ENCODE peak calls at places on chromosomes 1 and 21, in eight cellular contexts. One of them, this sample, is unnamed.

GRCh38 chr1:57423135-57424131 is at the start of gene DAB1:
- DNase-seq in GM06990: peak; percentile 7
- DNase-seq in lower leg skin: no peak
- DNase-seq in left cardiac atrium: no peak
- DNase-seq in stimulated activated CD8-positive, alpha-beta memory T cell treated with anti-CD3 and anti-CD28 coated beads, Interleukin-4, amount 100 ng/mL, for 24 hours: no peak
- DNase-seq in stimulated activated CD4-positive, alpha-beta T cell treated with anti-CD3 and anti-CD28 coated beads, TNF-alpha, amount 100 ng/mL, for 4 hours: no peak
- DNase-seq in activated T-cell treated with anti-CD3 and anti-CD28 coated beads, Interleukin-2, amount 50 U/mL, for 72 hours: no peak
- DNase-seq in Peyer's patch: peak; percentile 46
- DNase-seq in this sample: no peak

GRCh38 chr21:35922618-35923017 is 137.7 kb downstream of the SETD4 start:
- DNase-seq in lower leg skin: no peak
- DNase-seq in GM06990: no peak
- DNase-seq in left cardiac atrium: no peak
- DNase-seq in activated T-cell treated with anti-CD3 and anti-CD28 coated beads, Interleukin-2, amount 50 U/mL, for 72 hours: no peak
- DNase-seq in stimulated activated CD8-positive, alpha-beta memory T cell treated with anti-CD3 and anti-CD28 coated beads, Interleukin-4, amount 100 ng/mL, for 24 hours: no peak
- DNase-seq in stimulated activated CD4-positive, alpha-beta T cell treated with anti-CD3 and anti-CD28 coated beads, TNF-alpha, amount 100 ng/mL, for 4 hours: no peak
- DNase-seq in Peyer's patch: no peak
- DNase-seq in this sample: no peak

GRCh38 chr1:63968663-63969460 is 195.0 kb downstream of the ROR1 start:
- DNase-seq in activated T-cell treated with anti-CD3 and anti-CD28 coated beads, Interleukin-2, amount 50 U/mL, for 72 hours: no peak
- DNase-seq in lower leg skin: no peak
- DNase-seq in left cardiac atrium: peak; percentile 31
- DNase-seq in GM06990: no peak
- DNase-seq in stimulated activated CD8-positive, alpha-beta memory T cell treated with anti-CD3 and anti-CD28 coated beads, Interleukin-4, amount 100 ng/mL, for 24 hours: no peak
- DNase-seq in Peyer's patch: no peak
- DNase-seq in stimulated activated CD4-positive, alpha-beta T cell treated with anti-CD3 and anti-CD28 coated beads, TNF-alpha, amount 100 ng/mL, for 4 hours: no peak
- DNase-seq in this sample: no peak

GRCh38 chr1:24920155-24920925 is 9.7 kb downstream of the RUNX3 start:
- DNase-seq in Peyer's patch: no peak
- DNase-seq in stimulated activated CD4-positive, alpha-beta T cell treated with anti-CD3 and anti-CD28 coated beads, TNF-alpha, amount 100 ng/mL, for 4 hours: no peak
- DNase-seq in left cardiac atrium: peak; percentile 56
- DNase-seq in activated T-cell treated with anti-CD3 and anti-CD28 coated beads, Interleukin-2, amount 50 U/mL, for 72 hours: peak; percentile 70
- DNase-seq in stimulated activated CD8-positive, alpha-beta memory T cell treated with anti-CD3 and anti-CD28 coated beads, Interleukin-4, amount 100 ng/mL, for 24 hours: no peak
- DNase-seq in GM06990: no peak
- DNase-seq in lower leg skin: no peak
- DNase-seq in this sample: no peak

GRCh38 chr1:118185083-118185899 is at the start of gene SPAG17:
- DNase-seq in Peyer's patch: peak; percentile 59
- DNase-seq in stimulated activated CD4-positive, alpha-beta T cell treated with anti-CD3 and anti-CD28 coated beads, TNF-alpha, amount 100 ng/mL, for 4 hours: no peak
- DNase-seq in activated T-cell treated with anti-CD3 and anti-CD28 coated beads, Interleukin-2, amount 50 U/mL, for 72 hours: peak; percentile 2
- DNase-seq in lower leg skin: peak; percentile 85
- DNase-seq in left cardiac atrium: peak; percentile 79
- DNase-seq in stimulated activated CD8-positive, alpha-beta memory T cell treated with anti-CD3 and anti-CD28 coated beads, Interleukin-4, amount 100 ng/mL, for 24 hours: no peak
- DNase-seq in GM06990: no peak
- DNase-seq in this sample: no peak

GRCh38 chr21:42514883-42515228 is 1.2 kb downstream of the SLC37A1 start:
- DNase-seq in GM06990: no peak
- DNase-seq in stimulated activated CD4-positive, alpha-beta T cell treated with anti-CD3 and anti-CD28 coated beads, TNF-alpha, amount 100 ng/mL, for 4 hours: no peak
- DNase-seq in stimulated activated CD8-positive, alpha-beta memory T cell treated with anti-CD3 and anti-CD28 coated beads, Interleukin-4, amount 100 ng/mL, for 24 hours: no peak
- DNase-seq in Peyer's patch: no peak
- DNase-seq in left cardiac atrium: no peak
- DNase-seq in activated T-cell treated with anti-CD3 and anti-CD28 coated beads, Interleukin-2, amount 50 U/mL, for 72 hours: no peak
- DNase-seq in lower leg skin: no peak
- DNase-seq in this sample: no peak

GRCh38 chr21:42777757-42778344 is 101.5 kb downstream of the WDR4 start:
- DNase-seq in left cardiac atrium: no peak
- DNase-seq in activated T-cell treated with anti-CD3 and anti-CD28 coated beads, Interleukin-2, amount 50 U/mL, for 72 hours: no peak
- DNase-seq in stimulated activated CD8-positive, alpha-beta memory T cell treated with anti-CD3 and anti-CD28 coated beads, Interleukin-4, amount 100 ng/mL, for 24 hours: no peak
- DNase-seq in Peyer's patch: peak; percentile 51
- DNase-seq in GM06990: no peak
- DNase-seq in lower leg skin: no peak
- DNase-seq in stimulated activated CD4-positive, alpha-beta T cell treated with anti-CD3 and anti-CD28 coated beads, TNF-alpha, amount 100 ng/mL, for 4 hours: no peak
- DNase-seq in this sample: no peak

GRCh38 chr21:42621828-42622199 is 31.6 kb upstream of the PDE9A start:
- DNase-seq in stimulated activated CD8-positive, alpha-beta memory T cell treated with anti-CD3 and anti-CD28 coated beads, Interleukin-4, amount 100 ng/mL, for 24 hours: no peak
- DNase-seq in Peyer's patch: no peak
- DNase-seq in GM06990: no peak
- DNase-seq in activated T-cell treated with anti-CD3 and anti-CD28 coated beads, Interleukin-2, amount 50 U/mL, for 72 hours: no peak
- DNase-seq in stimulated activated CD4-positive, alpha-beta T cell treated with anti-CD3 and anti-CD28 coated beads, TNF-alpha, amount 100 ng/mL, for 4 hours: no peak
- DNase-seq in lower leg skin: peak; percentile 58
- DNase-seq in left cardiac atrium: no peak
- DNase-seq in this sample: no peak

GRCh38 chr1:64320470-64320869 is 117.0 kb downstream of the UBE2U start:
- DNase-seq in GM06990: no peak
- DNase-seq in lower leg skin: no peak
- DNase-seq in left cardiac atrium: no peak
- DNase-seq in stimulated activated CD4-positive, alpha-beta T cell treated with anti-CD3 and anti-CD28 coated beads, TNF-alpha, amount 100 ng/mL, for 4 hours: no peak
- DNase-seq in stimulated activated CD8-positive, alpha-beta memory T cell treated with anti-CD3 and anti-CD28 coated beads, Interleukin-4, amount 100 ng/mL, for 24 hours: no peak
- DNase-seq in activated T-cell treated with anti-CD3 and anti-CD28 coated beads, Interleukin-2, amount 50 U/mL, for 72 hours: no peak
- DNase-seq in Peyer's patch: no peak
- DNase-seq in this sample: no peak

GRCh38 chr21:14923468-14923867 is 141.3 kb downstream of the NRIP1 start:
- DNase-seq in left cardiac atrium: no peak
- DNase-seq in GM06990: no peak
- DNase-seq in lower leg skin: no peak
- DNase-seq in Peyer's patch: no peak
- DNase-seq in stimulated activated CD8-positive, alpha-beta memory T cell treated with anti-CD3 and anti-CD28 coated beads, Interleukin-4, amount 100 ng/mL, for 24 hours: no peak
- DNase-seq in activated T-cell treated with anti-CD3 and anti-CD28 coated beads, Interleukin-2, amount 50 U/mL, for 72 hours: no peak
- DNase-seq in stimulated activated CD4-positive, alpha-beta T cell treated with anti-CD3 and anti-CD28 coated beads, TNF-alpha, amount 100 ng/mL, for 4 hours: no peak
- DNase-seq in this sample: no peak

GRCh38 chr1:229121845-229122436 is 149.0 kb upstream of the RAB4A start:
- DNase-seq in stimulated activated CD8-positive, alpha-beta memory T cell treated with anti-CD3 and anti-CD28 coated beads, Interleukin-4, amount 100 ng/mL, for 24 hours: no peak
- DNase-seq in Peyer's patch: no peak
- DNase-seq in stimulated activated CD4-positive, alpha-beta T cell treated with anti-CD3 and anti-CD28 coated beads, TNF-alpha, amount 100 ng/mL, for 4 hours: no peak
- DNase-seq in activated T-cell treated with anti-CD3 and anti-CD28 coated beads, Interleukin-2, amount 50 U/mL, for 72 hours: no peak
- DNase-seq in lower leg skin: no peak
- DNase-seq in GM06990: no peak
- DNase-seq in left cardiac atrium: no peak
- DNase-seq in this sample: no peak

GRCh38 chr1:205048382-205048781 is 5.4 kb downstream of the CNTN2 start:
- DNase-seq in lower leg skin: no peak
- DNase-seq in activated T-cell treated with anti-CD3 and anti-CD28 coated beads, Interleukin-2, amount 50 U/mL, for 72 hours: no peak
- DNase-seq in stimulated activated CD4-positive, alpha-beta T cell treated with anti-CD3 and anti-CD28 coated beads, TNF-alpha, amount 100 ng/mL, for 4 hours: no peak
- DNase-seq in left cardiac atrium: no peak
- DNase-seq in stimulated activated CD8-positive, alpha-beta memory T cell treated with anti-CD3 and anti-CD28 coated beads, Interleukin-4, amount 100 ng/mL, for 24 hours: no peak
- DNase-seq in Peyer's patch: no peak
- DNase-seq in GM06990: no peak
- DNase-seq in this sample: no peak

GRCh38 chr1:155309423-155310021 is 856 bp downstream of the FDPS start:
- DNase-seq in stimulated activated CD4-positive, alpha-beta T cell treated with anti-CD3 and anti-CD28 coated beads, TNF-alpha, amount 100 ng/mL, for 4 hours: no peak
- DNase-seq in stimulated activated CD8-positive, alpha-beta memory T cell treated with anti-CD3 and anti-CD28 coated beads, Interleukin-4, amount 100 ng/mL, for 24 hours: no peak
- DNase-seq in left cardiac atrium: peak; percentile 59
- DNase-seq in GM06990: no peak
- DNase-seq in lower leg skin: no peak
- DNase-seq in Peyer's patch: peak; percentile 67
- DNase-seq in activated T-cell treated with anti-CD3 and anti-CD28 coated beads, Interleukin-2, amount 50 U/mL, for 72 hours: peak; percentile 9
- DNase-seq in this sample: peak; percentile 20

GRCh38 chr1:23187637-23188036 is 19.0 kb upstream of the LUZP1 start:
- DNase-seq in lower leg skin: no peak
- DNase-seq in left cardiac atrium: no peak
- DNase-seq in activated T-cell treated with anti-CD3 and anti-CD28 coated beads, Interleukin-2, amount 50 U/mL, for 72 hours: no peak
- DNase-seq in stimulated activated CD8-positive, alpha-beta memory T cell treated with anti-CD3 and anti-CD28 coated beads, Interleukin-4, amount 100 ng/mL, for 24 hours: no peak
- DNase-seq in stimulated activated CD4-positive, alpha-beta T cell treated with anti-CD3 and anti-CD28 coated beads, TNF-alpha, amount 100 ng/mL, for 4 hours: no peak
- DNase-seq in GM06990: no peak
- DNase-seq in Peyer's patch: peak; percentile 82
- DNase-seq in this sample: no peak

GRCh38 chr1:86981482-86982311 is 67.3 kb downstream of the HS2ST1 start:
- DNase-seq in Peyer's patch: no peak
- DNase-seq in activated T-cell treated with anti-CD3 and anti-CD28 coated beads, Interleukin-2, amount 50 U/mL, for 72 hours: no peak
- DNase-seq in left cardiac atrium: no peak
- DNase-seq in stimulated activated CD8-positive, alpha-beta memory T cell treated with anti-CD3 and anti-CD28 coated beads, Interleukin-4, amount 100 ng/mL, for 24 hours: no peak
- DNase-seq in GM06990: no peak
- DNase-seq in lower leg skin: no peak
- DNase-seq in stimulated activated CD4-positive, alpha-beta T cell treated with anti-CD3 and anti-CD28 coated beads, TNF-alpha, amount 100 ng/mL, for 4 hours: no peak
- DNase-seq in this sample: no peak

GRCh38 chr21:33937931-33938339 is 22.3 kb upstream of the ATP5PO start:
- DNase-seq in lower leg skin: no peak
- DNase-seq in activated T-cell treated with anti-CD3 and anti-CD28 coated beads, Interleukin-2, amount 50 U/mL, for 72 hours: peak; percentile 51
- DNase-seq in left cardiac atrium: no peak
- DNase-seq in stimulated activated CD8-positive, alpha-beta memory T cell treated with anti-CD3 and anti-CD28 coated beads, Interleukin-4, amount 100 ng/mL, for 24 hours: no peak
- DNase-seq in stimulated activated CD4-positive, alpha-beta T cell treated with anti-CD3 and anti-CD28 coated beads, TNF-alpha, amount 100 ng/mL, for 4 hours: no peak
- DNase-seq in GM06990: no peak
- DNase-seq in Peyer's patch: no peak
- DNase-seq in this sample: no peak

GRCh38 chr1:36236302-36236701 is 12.1 kb downstream of the THRAP3 start:
- DNase-seq in Peyer's patch: no peak
- DNase-seq in stimulated activated CD4-positive, alpha-beta T cell treated with anti-CD3 and anti-CD28 coated beads, TNF-alpha, amount 100 ng/mL, for 4 hours: no peak
- DNase-seq in left cardiac atrium: no peak
- DNase-seq in GM06990: no peak
- DNase-seq in activated T-cell treated with anti-CD3 and anti-CD28 coated beads, Interleukin-2, amount 50 U/mL, for 72 hours: no peak
- DNase-seq in stimulated activated CD8-positive, alpha-beta memory T cell treated with anti-CD3 and anti-CD28 coated beads, Interleukin-4, amount 100 ng/mL, for 24 hours: no peak
- DNase-seq in lower leg skin: peak; percentile 39
- DNase-seq in this sample: no peak

GRCh38 chr1:51341876-51342496 is 11.6 kb upstream of the TTC39A start:
- DNase-seq in activated T-cell treated with anti-CD3 and anti-CD28 coated beads, Interleukin-2, amount 50 U/mL, for 72 hours: no peak
- DNase-seq in GM06990: peak; percentile 57
- DNase-seq in left cardiac atrium: no peak
- DNase-seq in Peyer's patch: no peak
- DNase-seq in lower leg skin: no peak
- DNase-seq in stimulated activated CD8-positive, alpha-beta memory T cell treated with anti-CD3 and anti-CD28 coated beads, Interleukin-4, amount 100 ng/mL, for 24 hours: no peak
- DNase-seq in stimulated activated CD4-positive, alpha-beta T cell treated with anti-CD3 and anti-CD28 coated beads, TNF-alpha, amount 100 ng/mL, for 4 hours: no peak
- DNase-seq in this sample: peak; percentile 41

GRCh38 chr1:15201849-15202551 is 45.0 kb upstream of the FHAD1 start:
- DNase-seq in GM06990: no peak
- DNase-seq in activated T-cell treated with anti-CD3 and anti-CD28 coated beads, Interleukin-2, amount 50 U/mL, for 72 hours: no peak
- DNase-seq in stimulated activated CD4-positive, alpha-beta T cell treated with anti-CD3 and anti-CD28 coated beads, TNF-alpha, amount 100 ng/mL, for 4 hours: no peak
- DNase-seq in stimulated activated CD8-positive, alpha-beta memory T cell treated with anti-CD3 and anti-CD28 coated beads, Interleukin-4, amount 100 ng/mL, for 24 hours: no peak
- DNase-seq in Peyer's patch: peak; percentile 78
- DNase-seq in left cardiac atrium: no peak
- DNase-seq in lower leg skin: no peak
- DNase-seq in this sample: no peak

GRCh38 chr1:1116701-1117468 is 996 bp upstream of the C1orf159 start:
- DNase-seq in stimulated activated CD4-positive, alpha-beta T cell treated with anti-CD3 and anti-CD28 coated beads, TNF-alpha, amount 100 ng/mL, for 4 hours: no peak
- DNase-seq in left cardiac atrium: peak; percentile 18
- DNase-seq in activated T-cell treated with anti-CD3 and anti-CD28 coated beads, Interleukin-2, amount 50 U/mL, for 72 hours: peak; percentile 67
- DNase-seq in GM06990: no peak
- DNase-seq in stimulated activated CD8-positive, alpha-beta memory T cell treated with anti-CD3 and anti-CD28 coated beads, Interleukin-4, amount 100 ng/mL, for 24 hours: no peak
- DNase-seq in lower leg skin: no peak
- DNase-seq in Peyer's patch: no peak
- DNase-seq in this sample: no peak

GRCh38 chr1:85818371-85818770 is 110.1 kb upstream of the ZNHIT6 start:
- DNase-seq in lower leg skin: no peak
- DNase-seq in activated T-cell treated with anti-CD3 and anti-CD28 coated beads, Interleukin-2, amount 50 U/mL, for 72 hours: no peak
- DNase-seq in left cardiac atrium: no peak
- DNase-seq in stimulated activated CD4-positive, alpha-beta T cell treated with anti-CD3 and anti-CD28 coated beads, TNF-alpha, amount 100 ng/mL, for 4 hours: no peak
- DNase-seq in stimulated activated CD8-positive, alpha-beta memory T cell treated with anti-CD3 and anti-CD28 coated beads, Interleukin-4, amount 100 ng/mL, for 24 hours: no peak
- DNase-seq in Peyer's patch: no peak
- DNase-seq in GM06990: no peak
- DNase-seq in this sample: no peak

GRCh38 chr1:235105051-235106043 is 23.3 kb downstream of the TOMM20 start:
- DNase-seq in stimulated activated CD4-positive, alpha-beta T cell treated with anti-CD3 and anti-CD28 coated beads, TNF-alpha, amount 100 ng/mL, for 4 hours: no peak
- DNase-seq in GM06990: peak; percentile 64
- DNase-seq in lower leg skin: no peak
- DNase-seq in activated T-cell treated with anti-CD3 and anti-CD28 coated beads, Interleukin-2, amount 50 U/mL, for 72 hours: no peak
- DNase-seq in stimulated activated CD8-positive, alpha-beta memory T cell treated with anti-CD3 and anti-CD28 coated beads, Interleukin-4, amount 100 ng/mL, for 24 hours: no peak
- DNase-seq in left cardiac atrium: no peak
- DNase-seq in Peyer's patch: no peak
- DNase-seq in this sample: no peak

GRCh38 chr1:11648732-11649158 is 5.5 kb downstream of the FBXO2 start:
- DNase-seq in GM06990: no peak
- DNase-seq in activated T-cell treated with anti-CD3 and anti-CD28 coated beads, Interleukin-2, amount 50 U/mL, for 72 hours: peak; percentile 57
- DNase-seq in left cardiac atrium: no peak
- DNase-seq in lower leg skin: no peak
- DNase-seq in stimulated activated CD4-positive, alpha-beta T cell treated with anti-CD3 and anti-CD28 coated beads, TNF-alpha, amount 100 ng/mL, for 4 hours: no peak
- DNase-seq in stimulated activated CD8-positive, alpha-beta memory T cell treated with anti-CD3 and anti-CD28 coated beads, Interleukin-4, amount 100 ng/mL, for 24 hours: no peak
- DNase-seq in Peyer's patch: no peak
- DNase-seq in this sample: no peak